ENCODE peak calls at places on chromosomes 13 and 19, in four cellular contexts. Y, E, U and N are unnamed samples.

GRCh38 chr19:16525751-16526481 is 16.3 kb downstream of the CHERP start:
- DNase-seq in Y (no peak), E (no peak), U (no peak), N (no peak)

GRCh38 chr13:39967199-39967959 is 311.9 kb downstream of the COG6 start:
- DNase-seq in E (no peak), U (no peak), Y (no peak), N (no peak)

GRCh38 chr19:41621654-41622053 is 5.2 kb downstream of the CEACAM4 start:
- DNase-seq in U (no peak), E (no peak), Y (no peak), N (no peak)

GRCh38 chr19:17807731-17808316 is 12.9 kb downstream of the B3GNT3 start:
- DNase-seq in E (no peak), U (no peak), Y (no peak), N (no peak)

GRCh38 chr19:13621413-13621812 is 115.1 kb upstream of the CACNA1A start:
- DNase-seq in Y (no peak), U (peak), E (peak), N (no peak)

GRCh38 chr13:29888306-29888705 is 37.9 kb upstream of the UBL3 start:
- DNase-seq in Y (no peak), E (no peak), U (peak), N (no peak)

GRCh38 chr13:43432948-43433347 is 353.8 kb downstream of the ENOX1 start:
- DNase-seq in Y (peak), U (no peak), E (no peak), N (no peak)

GRCh38 chr13:102250448-102250847 is 151.4 kb downstream of the FGF14 start:
- DNase-seq in U (no peak), E (no peak), Y (no peak), N (no peak)

GRCh38 chr13:110388141-110388943 is 81.3 kb downstream of the COL4A2 start:
- DNase-seq in Y (peak), U (peak), E (no peak), N (no peak)

GRCh38 chr19:49701271-49701786 is 10.4 kb downstream of the CPT1C start:
- DNase-seq in Y (no peak), E (no peak), U (no peak), N (no peak)

GRCh38 chr13:47555235-47555634 is 445.8 kb downstream of the SUCLA2 start:
- DNase-seq in U (no peak), E (peak), Y (no peak), N (no peak)

GRCh38 chr19:44447864-44448674 is at the start of gene ZNF229:
- DNase-seq in E (peak), U (peak), Y (peak), N (no peak)

GRCh38 chr19:49546825-49547565 is 19.2 kb downstream of the RCN3 start:
- DNase-seq in Y (peak), E (peak), U (peak), N (peak)

GRCh38 chr13:113004126-113004525 is 35.1 kb downstream of the MCF2L start:
- DNase-seq in Y (no peak), U (no peak), E (no peak), N (no peak)

GRCh38 chr13:99086149-99086868 is 108.4 kb upstream of the DOCK9 start:
- DNase-seq in Y (peak), U (peak), E (peak), N (peak)

GRCh38 chr13:41970918-41971317 is 10.0 kb upstream of the VWA8 start:
- DNase-seq in E (no peak), U (no peak), Y (no peak), N (no peak)

GRCh38 chr19:40524655-40525054 is 52.0 kb upstream of the SHKBP1 start:
- DNase-seq in E (no peak), U (no peak), Y (no peak), N (no peak)

GRCh38 chr13:50319603-50320296 is 304.5 kb downstream of the KCNRG start:
- DNase-seq in E (peak), U (peak), Y (no peak), N (no peak)

GRCh38 chr19:10258080-10258710 is 6.2 kb downstream of the MRPL4 start:
- DNase-seq in Y (no peak), U (no peak), E (no peak), N (no peak)

GRCh38 chr19:14370169-14370998 is 10.9 kb upstream of the ADGRE5 start:
- DNase-seq in E (peak), U (no peak), Y (no peak), N (peak)

GRCh38 chr19:532578-533484 is 1.3 kb downstream of the CDC34 start:
- DNase-seq in Y (peak), U (peak), E (peak), N (peak)

GRCh38 chr19:9586764-9587163 is 2.5 kb upstream of the ZNF121 start:
- DNase-seq in Y (peak), U (peak), E (peak), N (peak)

GRCh38 chr19:38255759-38256052 is 468 bp downstream of the PPP1R14A start:
- DNase-seq in E (no peak), U (no peak), Y (no peak), N (no peak)
- H3K4me3 ChIP-seq in E (no peak), U (peak), Y (peak), N (peak)

GRCh38 chr19:47512183-47512947 is 2.5 kb downstream of the NAPA start:
- DNase-seq in E (no peak), Y (no peak), U (peak), N (no peak)
- H3K4me3 ChIP-seq in E (no peak), Y (no peak), U (peak), N (no peak)

DNA sequence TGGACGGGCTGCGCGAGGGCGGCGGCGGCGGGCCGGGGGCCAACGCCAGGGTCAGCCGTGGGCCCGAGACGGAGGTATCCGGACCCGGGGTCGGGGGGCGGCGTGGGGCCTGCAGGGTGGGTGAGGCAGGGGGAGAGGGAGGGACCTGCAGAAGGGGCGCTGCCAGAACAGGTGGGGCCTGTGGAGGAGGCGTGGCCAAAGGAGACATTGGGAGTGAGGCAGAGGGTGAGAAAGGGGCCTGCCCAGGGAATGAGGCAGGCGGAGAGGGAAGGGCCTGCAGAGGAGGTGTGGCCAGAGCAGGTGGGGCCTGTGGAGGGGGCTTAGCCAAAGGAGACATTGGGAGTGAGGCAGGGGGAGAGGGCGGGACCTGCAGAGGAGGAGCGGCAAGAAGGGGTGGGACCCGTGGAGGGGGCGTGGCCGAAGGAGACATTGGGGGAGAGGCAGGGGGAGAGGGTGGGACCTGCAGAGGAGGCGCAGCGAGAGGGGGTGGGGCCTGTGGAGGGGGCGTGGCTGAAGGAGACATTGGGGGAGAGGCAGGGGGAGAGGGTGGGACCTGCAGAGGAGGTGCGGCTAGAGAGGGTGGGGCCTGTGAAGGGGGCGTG is 4.2 kb downstream of the PRR36 start:
- DNase-seq in Y (peak), U (no peak), E (peak), N (peak)
- H3K4me3 ChIP-seq in Y (no peak), U (peak), E (peak), N (peak)

DNA sequence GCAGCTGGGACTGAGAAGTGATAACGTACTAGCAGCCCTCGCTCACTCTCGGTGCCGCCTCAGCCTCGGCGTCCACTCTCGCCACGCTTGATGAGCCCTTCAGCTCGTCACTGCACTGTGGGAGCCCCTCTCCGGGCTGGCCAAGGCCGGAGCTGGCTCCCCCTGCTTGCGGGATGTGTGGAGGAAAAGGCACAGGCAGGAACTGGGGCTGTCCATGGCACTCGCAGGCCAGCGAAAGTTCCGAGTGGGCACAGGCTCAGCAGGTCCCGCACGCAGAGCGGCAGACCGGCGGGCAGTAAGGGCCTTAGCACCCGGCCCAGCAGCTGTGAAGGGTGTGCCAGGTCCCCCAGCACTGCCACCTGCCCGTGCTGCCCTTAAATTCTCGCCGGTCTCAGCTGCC is 38.8 kb upstream of the SGCG start:
- DNase-seq in E (no peak), U (no peak), Y (no peak), N (no peak)
- H3K4me3 ChIP-seq in E (no peak), U (no peak), Y (no peak), N (no peak)